ENCODE peak calls at places on chromosomes 12 and 14, in ten cellular contexts. V is HEK293T, G is AG10803, X is lung, U is HepG2, Y is A172, C is SK-N-SH, F is GM03348, D is left ventricle myocardium superior, O is NCI-H1436. J is an unnamed sample.

GRCh38 chr12:94969424-94969823 is 34.1 kb downstream of the NDUFA12 start:
- DNase-seq in F (no peak), X (no peak), C (no peak), V (no peak), Y (no peak), D (no peak), U (no peak), G (no peak), O (no peak), J (peak; percentile 37)

GRCh38 chr12:29131539-29131938 is 17.5 kb upstream of the FAR2 start:
- DNase-seq in C (no peak), U (no peak), X (no peak), G (peak; percentile 55), O (no peak), D (no peak), V (no peak), F (no peak), Y (no peak), J (no peak)

GRCh38 chr12:48794870-48795269 is 6.0 kb upstream of the ADCY6 start:
- DNase-seq in F (no peak), X (no peak), U (no peak), C (no peak), Y (no peak), V (no peak), O (no peak), G (no peak), D (no peak), J (no peak)

GRCh38 chr12:124507188-124508109 is 60.0 kb downstream of the NCOR2 start:
- DNase-seq in U (no peak), X (no peak), F (peak; percentile 54), G (peak; percentile 73), Y (no peak), C (peak; percentile 61), D (peak; percentile 74), O (no peak), V (no peak), J (no peak)

GRCh38 chr12:2457215-2458112 is 337.3 kb upstream of the FKBP4 start:
- DNase-seq in C (no peak), F (no peak), Y (no peak), D (no peak), O (no peak), G (no peak), U (no peak), X (no peak), V (no peak), J (no peak)

GRCh38 chr12:1706284-1707016 is 15.6 kb downstream of the ADIPOR2 start:
- DNase-seq in O (no peak), D (no peak), V (no peak), X (no peak), F (no peak), Y (no peak), C (no peak), G (no peak), U (no peak), J (no peak)

GRCh38 chr12:57342207-57342691 is 88.6 kb downstream of the R3HDM2 start:
- DNase-seq in U (no peak), C (peak; percentile 48), D (peak; percentile 36), V (peak; percentile 36), F (peak; percentile 16), O (peak; percentile 35), X (peak; percentile 38), G (peak; percentile 54), Y (no peak), J (no peak)

GRCh38 chr12:26126340-26127284 is 1.8 kb upstream of the BHLHE41 start:
- DNase-seq in C (peak; percentile 90), D (peak; percentile 95), O (no peak), X (peak; percentile 78), Y (peak; percentile 46), G (peak; percentile 85), V (peak; percentile 83), F (peak; percentile 94), U (peak; percentile 28), J (peak; percentile 48)

GRCh38 chr14:58455593-58456265 is 28.2 kb downstream of the KIAA0586 start:
- DNase-seq in O (no peak), F (no peak), D (no peak), C (no peak), X (no peak), V (no peak), U (no peak), G (no peak), Y (no peak), J (no peak)

GRCh38 chr14:61505815-61506809 is 184.7 kb downstream of the PRKCH start:
- DNase-seq in V (no peak), Y (peak; percentile 36), D (no peak), F (no peak), U (no peak), C (no peak), O (no peak), X (no peak), G (peak; percentile 89), J (no peak)